ENCODE peak calls at places on chromosomes 7 and 10, in seven cellular contexts. One of them, this sample, is unnamed.

GRCh38 chr7:43234968-43235367 is 122.5 kb downstream of the HECW1 start:
- DNase-seq in tibial artery: no peak
- DNase-seq in astrocyte of the spinal cord: no peak
- DNase-seq in epithelial cell of proximal tubule: no peak
- DNase-seq in right lobe of liver: no peak
- DNase-seq in activated CD8-positive, alpha-beta T cell treated with anti-CD3 and anti-CD28 coated beads for 36 hours: no peak
- DNase-seq in left lung: no peak
- DNase-seq in this sample: no peak

GRCh38 chr10:13365168-13365687 is 17.1 kb upstream of the SEPHS1 start:
- DNase-seq in tibial artery: no peak
- DNase-seq in astrocyte of the spinal cord: no peak
- DNase-seq in epithelial cell of proximal tubule: peak
- DNase-seq in right lobe of liver: no peak
- DNase-seq in activated CD8-positive, alpha-beta T cell treated with anti-CD3 and anti-CD28 coated beads for 36 hours: no peak
- DNase-seq in left lung: no peak
- DNase-seq in this sample: no peak

GRCh38 chr7:133704436-133704835 is 422.7 kb upstream of the LRGUK start:
- DNase-seq in tibial artery: no peak
- DNase-seq in astrocyte of the spinal cord: no peak
- DNase-seq in epithelial cell of proximal tubule: no peak
- DNase-seq in right lobe of liver: no peak
- DNase-seq in activated CD8-positive, alpha-beta T cell treated with anti-CD3 and anti-CD28 coated beads for 36 hours: no peak
- DNase-seq in left lung: no peak
- DNase-seq in this sample: no peak

GRCh38 chr7:22325671-22326070 is 31.3 kb downstream of the RAPGEF5 start:
- DNase-seq in tibial artery: no peak
- DNase-seq in astrocyte of the spinal cord: no peak
- DNase-seq in epithelial cell of proximal tubule: no peak
- DNase-seq in right lobe of liver: no peak
- DNase-seq in activated CD8-positive, alpha-beta T cell treated with anti-CD3 and anti-CD28 coated beads for 36 hours: no peak
- DNase-seq in left lung: no peak
- DNase-seq in this sample: no peak

GRCh38 chr10:125779403-125780327 is 4.0 kb upstream of the MMP21 start:
- DNase-seq in tibial artery: no peak
- DNase-seq in astrocyte of the spinal cord: no peak
- DNase-seq in epithelial cell of proximal tubule: no peak
- DNase-seq in right lobe of liver: no peak
- DNase-seq in activated CD8-positive, alpha-beta T cell treated with anti-CD3 and anti-CD28 coated beads for 36 hours: no peak
- DNase-seq in left lung: no peak
- DNase-seq in this sample: no peak

GRCh38 chr7:5667391-5667790 is 114.1 kb downstream of the RNF216 start:
- DNase-seq in tibial artery: no peak
- DNase-seq in astrocyte of the spinal cord: no peak
- DNase-seq in epithelial cell of proximal tubule: no peak
- DNase-seq in right lobe of liver: no peak
- DNase-seq in activated CD8-positive, alpha-beta T cell treated with anti-CD3 and anti-CD28 coated beads for 36 hours: no peak
- DNase-seq in left lung: no peak
- DNase-seq in this sample: no peak

GRCh38 chr7:120792091-120792860 is 65.7 kb downstream of the TSPAN12 start:
- DNase-seq in tibial artery: peak
- DNase-seq in astrocyte of the spinal cord: peak
- DNase-seq in epithelial cell of proximal tubule: peak
- DNase-seq in right lobe of liver: peak
- DNase-seq in activated CD8-positive, alpha-beta T cell treated with anti-CD3 and anti-CD28 coated beads for 36 hours: peak
- DNase-seq in left lung: peak
- DNase-seq in this sample: peak

GRCh38 chr10:114313866-114314265 is 74.8 kb downstream of the VWA2 start:
- DNase-seq in tibial artery: no peak
- DNase-seq in astrocyte of the spinal cord: no peak
- DNase-seq in epithelial cell of proximal tubule: no peak
- DNase-seq in right lobe of liver: no peak
- DNase-seq in activated CD8-positive, alpha-beta T cell treated with anti-CD3 and anti-CD28 coated beads for 36 hours: no peak
- DNase-seq in left lung: no peak
- DNase-seq in this sample: no peak

GRCh38 chr10:83612050-83612449 is 527.3 kb upstream of the GHITM start:
- DNase-seq in tibial artery: no peak
- DNase-seq in astrocyte of the spinal cord: peak
- DNase-seq in epithelial cell of proximal tubule: no peak
- DNase-seq in right lobe of liver: no peak
- DNase-seq in activated CD8-positive, alpha-beta T cell treated with anti-CD3 and anti-CD28 coated beads for 36 hours: no peak
- DNase-seq in left lung: no peak
- DNase-seq in this sample: no peak

GRCh38 chr7:106116162-106116704 is 4.1 kb upstream of the SYPL1 start:
- DNase-seq in tibial artery: no peak
- DNase-seq in astrocyte of the spinal cord: no peak
- DNase-seq in epithelial cell of proximal tubule: no peak
- DNase-seq in right lobe of liver: no peak
- DNase-seq in activated CD8-positive, alpha-beta T cell treated with anti-CD3 and anti-CD28 coated beads for 36 hours: no peak
- DNase-seq in left lung: no peak
- DNase-seq in this sample: peak

GRCh38 chr7:44286182-44286617 is 39.2 kb downstream of the CAMK2B start:
- DNase-seq in tibial artery: peak
- DNase-seq in astrocyte of the spinal cord: no peak
- DNase-seq in epithelial cell of proximal tubule: no peak
- DNase-seq in right lobe of liver: peak
- DNase-seq in activated CD8-positive, alpha-beta T cell treated with anti-CD3 and anti-CD28 coated beads for 36 hours: no peak
- DNase-seq in left lung: no peak
- DNase-seq in this sample: peak

GRCh38 chr10:106311590-106311989 is 852.9 kb downstream of the SORCS1 start:
- DNase-seq in tibial artery: no peak
- DNase-seq in astrocyte of the spinal cord: no peak
- DNase-seq in epithelial cell of proximal tubule: no peak
- DNase-seq in right lobe of liver: no peak
- DNase-seq in activated CD8-positive, alpha-beta T cell treated with anti-CD3 and anti-CD28 coated beads for 36 hours: no peak
- DNase-seq in left lung: no peak
- DNase-seq in this sample: no peak

GRCh38 chr10:118504044-118504944 is 91.2 kb downstream of the PRLHR start:
- DNase-seq in tibial artery: no peak
- DNase-seq in astrocyte of the spinal cord: peak
- DNase-seq in epithelial cell of proximal tubule: peak
- DNase-seq in right lobe of liver: no peak
- DNase-seq in activated CD8-positive, alpha-beta T cell treated with anti-CD3 and anti-CD28 coated beads for 36 hours: no peak
- DNase-seq in left lung: no peak
- DNase-seq in this sample: no peak

GRCh38 chr7:131890191-131890590 is 333.8 kb upstream of the PODXL start:
- DNase-seq in tibial artery: no peak
- DNase-seq in astrocyte of the spinal cord: peak
- DNase-seq in epithelial cell of proximal tubule: no peak
- DNase-seq in right lobe of liver: no peak
- DNase-seq in activated CD8-positive, alpha-beta T cell treated with anti-CD3 and anti-CD28 coated beads for 36 hours: no peak
- DNase-seq in left lung: no peak
- DNase-seq in this sample: no peak

GRCh38 chr10:81018898-81019890 is 481.5 kb downstream of the SH2D4B start:
- DNase-seq in tibial artery: no peak
- DNase-seq in astrocyte of the spinal cord: peak
- DNase-seq in epithelial cell of proximal tubule: no peak
- DNase-seq in right lobe of liver: no peak
- DNase-seq in activated CD8-positive, alpha-beta T cell treated with anti-CD3 and anti-CD28 coated beads for 36 hours: peak
- DNase-seq in left lung: no peak
- DNase-seq in this sample: no peak

GRCh38 chr10:102611514-102612095 is 32.7 kb upstream of the TRIM8 start:
- DNase-seq in tibial artery: no peak
- DNase-seq in astrocyte of the spinal cord: peak
- DNase-seq in epithelial cell of proximal tubule: no peak
- DNase-seq in right lobe of liver: peak
- DNase-seq in activated CD8-positive, alpha-beta T cell treated with anti-CD3 and anti-CD28 coated beads for 36 hours: no peak
- DNase-seq in left lung: no peak
- DNase-seq in this sample: no peak

GRCh38 chr10:49119746-49120145 is 4.4 kb upstream of the VSTM4 start:
- DNase-seq in tibial artery: no peak
- DNase-seq in astrocyte of the spinal cord: peak
- DNase-seq in epithelial cell of proximal tubule: peak
- DNase-seq in right lobe of liver: no peak
- DNase-seq in activated CD8-positive, alpha-beta T cell treated with anti-CD3 and anti-CD28 coated beads for 36 hours: no peak
- DNase-seq in left lung: no peak
- DNase-seq in this sample: no peak

GRCh38 chr10:105714728-105715127 is 1073.6 kb downstream of the SORCS3 start:
- DNase-seq in tibial artery: no peak
- DNase-seq in astrocyte of the spinal cord: no peak
- DNase-seq in epithelial cell of proximal tubule: peak
- DNase-seq in right lobe of liver: no peak
- DNase-seq in activated CD8-positive, alpha-beta T cell treated with anti-CD3 and anti-CD28 coated beads for 36 hours: no peak
- DNase-seq in left lung: no peak
- DNase-seq in this sample: no peak

GRCh38 chr7:83850941-83851340 is 202.0 kb upstream of the SEMA3E start:
- DNase-seq in tibial artery: no peak
- DNase-seq in astrocyte of the spinal cord: no peak
- DNase-seq in epithelial cell of proximal tubule: no peak
- DNase-seq in right lobe of liver: no peak
- DNase-seq in activated CD8-positive, alpha-beta T cell treated with anti-CD3 and anti-CD28 coated beads for 36 hours: no peak
- DNase-seq in left lung: no peak
- DNase-seq in this sample: no peak

GRCh38 chr7:34320926-34321609 is 336.9 kb upstream of the NPSR1 start:
- DNase-seq in tibial artery: no peak
- DNase-seq in astrocyte of the spinal cord: peak
- DNase-seq in epithelial cell of proximal tubule: no peak
- DNase-seq in right lobe of liver: no peak
- DNase-seq in activated CD8-positive, alpha-beta T cell treated with anti-CD3 and anti-CD28 coated beads for 36 hours: peak
- DNase-seq in left lung: peak
- DNase-seq in this sample: peak
- TF ChIP-seq CTCF in tibial artery: peak
- TF ChIP-seq CTCF in astrocyte of the spinal cord: peak
- TF ChIP-seq CTCF in epithelial cell of proximal tubule: peak
- TF ChIP-seq CTCF in right lobe of liver: peak
- TF ChIP-seq CTCF in activated CD8-positive, alpha-beta T cell treated with anti-CD3 and anti-CD28 coated beads for 36 hours: peak
- TF ChIP-seq CTCF in left lung: peak
- TF ChIP-seq CTCF in this sample: peak

GRCh38 chr7:125256446-125256845 is 326.8 kb upstream of the POT1 start:
- DNase-seq in tibial artery: no peak
- DNase-seq in astrocyte of the spinal cord: no peak
- DNase-seq in epithelial cell of proximal tubule: peak
- DNase-seq in right lobe of liver: no peak
- DNase-seq in activated CD8-positive, alpha-beta T cell treated with anti-CD3 and anti-CD28 coated beads for 36 hours: no peak
- DNase-seq in left lung: no peak
- DNase-seq in this sample: no peak
- TF ChIP-seq CTCF in tibial artery: no peak
- TF ChIP-seq CTCF in astrocyte of the spinal cord: no peak
- TF ChIP-seq CTCF in epithelial cell of proximal tubule: no peak
- TF ChIP-seq CTCF in right lobe of liver: no peak
- TF ChIP-seq CTCF in activated CD8-positive, alpha-beta T cell treated with anti-CD3 and anti-CD28 coated beads for 36 hours: no peak
- TF ChIP-seq CTCF in left lung: no peak
- TF ChIP-seq CTCF in this sample: no peak

GRCh38 chr7:7474436-7474835 is 61.2 kb downstream of the COL28A1 start:
- DNase-seq in tibial artery: no peak
- DNase-seq in astrocyte of the spinal cord: no peak
- DNase-seq in epithelial cell of proximal tubule: no peak
- DNase-seq in right lobe of liver: no peak
- DNase-seq in activated CD8-positive, alpha-beta T cell treated with anti-CD3 and anti-CD28 coated beads for 36 hours: no peak
- DNase-seq in left lung: no peak
- DNase-seq in this sample: no peak

GRCh38 chr7:7479275-7479674 is 56.4 kb downstream of the COL28A1 start:
- DNase-seq in tibial artery: no peak
- DNase-seq in astrocyte of the spinal cord: no peak
- DNase-seq in epithelial cell of proximal tubule: no peak
- DNase-seq in right lobe of liver: no peak
- DNase-seq in activated CD8-positive, alpha-beta T cell treated with anti-CD3 and anti-CD28 coated beads for 36 hours: no peak
- DNase-seq in left lung: no peak
- DNase-seq in this sample: no peak

GRCh38 chr7:7478569-7478968 is 57.1 kb downstream of the COL28A1 start:
- DNase-seq in tibial artery: no peak
- DNase-seq in astrocyte of the spinal cord: no peak
- DNase-seq in epithelial cell of proximal tubule: no peak
- DNase-seq in right lobe of liver: no peak
- DNase-seq in activated CD8-positive, alpha-beta T cell treated with anti-CD3 and anti-CD28 coated beads for 36 hours: no peak
- DNase-seq in left lung: peak
- DNase-seq in this sample: no peak

GRCh38 chr7:7475601-7476000 is 60.1 kb downstream of the COL28A1 start:
- DNase-seq in tibial artery: no peak
- DNase-seq in astrocyte of the spinal cord: no peak
- DNase-seq in epithelial cell of proximal tubule: no peak
- DNase-seq in right lobe of liver: no peak
- DNase-seq in activated CD8-positive, alpha-beta T cell treated with anti-CD3 and anti-CD28 coated beads for 36 hours: no peak
- DNase-seq in left lung: no peak
- DNase-seq in this sample: no peak
- TF ChIP-seq CTCF in tibial artery: no peak
- TF ChIP-seq CTCF in astrocyte of the spinal cord: no peak
- TF ChIP-seq CTCF in epithelial cell of proximal tubule: no peak
- TF ChIP-seq CTCF in right lobe of liver: no peak
- TF ChIP-seq CTCF in activated CD8-positive, alpha-beta T cell treated with anti-CD3 and anti-CD28 coated beads for 36 hours: no peak
- TF ChIP-seq CTCF in left lung: no peak
- TF ChIP-seq CTCF in this sample: no peak

GRCh38 chr7:127893547-127893946 is 137.7 kb downstream of the LRRC4 start:
- DNase-seq in tibial artery: no peak
- DNase-seq in astrocyte of the spinal cord: no peak
- DNase-seq in epithelial cell of proximal tubule: no peak
- DNase-seq in right lobe of liver: no peak
- DNase-seq in activated CD8-positive, alpha-beta T cell treated with anti-CD3 and anti-CD28 coated beads for 36 hours: no peak
- DNase-seq in left lung: no peak
- DNase-seq in this sample: no peak

GRCh38 chr7:127890726-127891125 is 140.5 kb downstream of the LRRC4 start:
- DNase-seq in tibial artery: no peak
- DNase-seq in astrocyte of the spinal cord: no peak
- DNase-seq in epithelial cell of proximal tubule: no peak
- DNase-seq in right lobe of liver: no peak
- DNase-seq in activated CD8-positive, alpha-beta T cell treated with anti-CD3 and anti-CD28 coated beads for 36 hours: no peak
- DNase-seq in left lung: no peak
- DNase-seq in this sample: no peak

GRCh38 chr7:127891854-127892438 is 139.3 kb downstream of the LRRC4 start:
- DNase-seq in tibial artery: no peak
- DNase-seq in astrocyte of the spinal cord: no peak
- DNase-seq in epithelial cell of proximal tubule: no peak
- DNase-seq in right lobe of liver: no peak
- DNase-seq in activated CD8-positive, alpha-beta T cell treated with anti-CD3 and anti-CD28 coated beads for 36 hours: no peak
- DNase-seq in left lung: no peak
- DNase-seq in this sample: no peak

GRCh38 chr7:127891144-127891543 is 140.1 kb downstream of the LRRC4 start:
- DNase-seq in tibial artery: no peak
- DNase-seq in astrocyte of the spinal cord: no peak
- DNase-seq in epithelial cell of proximal tubule: no peak
- DNase-seq in right lobe of liver: no peak
- DNase-seq in activated CD8-positive, alpha-beta T cell treated with anti-CD3 and anti-CD28 coated beads for 36 hours: no peak
- DNase-seq in left lung: no peak
- DNase-seq in this sample: no peak

DNA sequence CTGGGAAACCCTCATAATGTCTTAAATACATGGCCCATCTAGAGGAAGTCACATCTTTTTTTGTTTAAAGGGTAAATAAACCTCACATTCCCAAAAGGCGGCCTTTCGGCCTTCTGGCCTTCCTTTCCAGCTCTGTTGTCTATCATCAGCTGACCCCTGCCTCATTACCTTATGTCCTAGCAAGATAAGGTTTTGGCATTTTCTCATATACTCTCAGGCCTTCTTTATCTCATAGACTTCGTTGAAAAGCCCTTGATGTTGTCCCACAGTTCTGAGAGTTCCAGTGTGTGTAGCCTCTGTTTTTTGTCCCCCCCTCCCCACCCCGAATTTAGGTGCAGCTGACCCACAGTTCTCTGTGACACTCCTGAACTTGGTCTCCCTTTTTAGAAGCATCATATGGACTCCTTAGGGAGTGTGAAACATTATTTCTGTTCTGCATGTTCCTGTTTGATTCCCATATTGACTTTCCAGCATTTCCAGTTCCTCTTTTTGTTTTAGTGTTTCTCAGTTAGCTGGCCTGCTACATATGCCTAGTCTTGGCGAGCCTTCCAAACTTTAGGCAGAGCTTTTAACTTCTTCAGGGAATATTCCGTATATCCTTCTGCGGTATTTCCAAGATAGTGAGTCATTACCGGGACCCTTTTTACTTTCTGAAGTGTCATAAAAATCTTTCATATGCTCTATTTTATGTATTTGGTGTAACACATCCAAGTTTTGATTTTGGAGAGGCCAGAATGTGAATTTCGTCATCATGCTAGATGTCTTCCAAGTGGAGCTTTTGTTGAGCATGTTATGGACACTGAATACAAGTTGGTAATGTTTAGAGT is 138.5 kb downstream of the LRRC4 start:
- DNase-seq in tibial artery: no peak
- DNase-seq in astrocyte of the spinal cord: no peak
- DNase-seq in epithelial cell of proximal tubule: no peak
- DNase-seq in right lobe of liver: no peak
- DNase-seq in activated CD8-positive, alpha-beta T cell treated with anti-CD3 and anti-CD28 coated beads for 36 hours: no peak
- DNase-seq in left lung: no peak
- DNase-seq in this sample: no peak
- TF ChIP-seq CTCF in tibial artery: no peak
- TF ChIP-seq CTCF in astrocyte of the spinal cord: no peak
- TF ChIP-seq CTCF in epithelial cell of proximal tubule: no peak
- TF ChIP-seq CTCF in right lobe of liver: no peak
- TF ChIP-seq CTCF in activated CD8-positive, alpha-beta T cell treated with anti-CD3 and anti-CD28 coated beads for 36 hours: no peak
- TF ChIP-seq CTCF in left lung: no peak
- TF ChIP-seq CTCF in this sample: no peak